ENCODE peak calls at places on chromosomes 3 and 15, in nine cellular contexts. T is lower lobe of right lung, U is hepatocyte, E is tibial artery, B is transverse colon, N is colonic mucosa, F is fibroblast of lung, M is esophagus squamous epithelium, K is heart left ventricle. O is an unnamed sample. For H3K36me3, the result is how much of the 10 kb centered on the place peaks cover.

GRCh38 chr3:40780341-40780800 is 255.6 kb downstream of the ZNF621 start:
- DNase-seq in N (peak), E (peak), U (peak), M (no peak), F (no peak), K (peak), T (peak), B (peak), O (no peak)

GRCh38 chr15:64683378-64683777 is 92.0 kb downstream of the RBPMS2 start:
- DNase-seq in U (no peak), E (no peak), B (no peak), N (no peak), T (no peak), F (no peak), K (no peak), M (no peak), O (no peak)

GRCh38 chr15:78325092-78325843 is 14.9 kb upstream of the CRABP1 start:
- DNase-seq in K (no peak), M (no peak), E (no peak), F (peak), N (no peak), U (peak), T (no peak), B (no peak), O (peak)

GRCh38 chr3:132872711-132873110 is 150.5 kb upstream of the NPHP3 start:
- DNase-seq in N (no peak), U (no peak), E (no peak), B (no peak), K (no peak), M (no peak), T (no peak), F (no peak), O (no peak)

GRCh38 chr3:64223809-64224570 is 1.3 kb downstream of the PRICKLE2 start:
- DNase-seq in E (no peak), U (no peak), M (no peak), N (no peak), T (no peak), B (no peak), K (no peak), F (peak), O (no peak)

GRCh38 chr3:194133661-194134230 is 2.2 kb upstream of the HES1 start:
- DNase-seq in N (peak), U (peak), K (peak), E (peak), B (peak), T (peak), F (peak), M (no peak), O (peak)

GRCh38 chr15:100667405-100668320 is 65.3 kb downstream of the ASB7 start:
- DNase-seq in B (peak), K (peak), E (no peak), T (no peak), F (peak), U (peak), M (no peak), N (no peak), O (peak)

GRCh38 chr15:67039349-67040075 is 25.9 kb upstream of the SMAD3 start:
- DNase-seq in B (no peak), N (no peak), T (no peak), E (peak), M (no peak), U (peak), K (no peak), F (no peak), O (peak)

GRCh38 chr3:159884661-159885402 is 103.8 kb upstream of the IL12A start:
- DNase-seq in F (no peak), B (no peak), E (no peak), N (no peak), K (no peak), T (no peak), U (peak), M (no peak), O (peak)

GRCh38 chr3:99967796-99968195 is 146.5 kb downstream of the FILIP1L start:
- DNase-seq in T (no peak), N (no peak), E (no peak), M (no peak), U (peak), F (peak), K (no peak), B (no peak), O (peak)

GRCh38 chr3:119401502-119402440 is 61.6 kb downstream of the TMEM39A start:
- DNase-seq in M (no peak), U (no peak), K (no peak), F (no peak), E (no peak), T (no peak), B (no peak), N (no peak), O (no peak)

GRCh38 chr15:39788108-39788507 is 5.5 kb upstream of the FSIP1 start:
- DNase-seq in K (no peak), F (peak), U (no peak), B (no peak), M (no peak), E (no peak), T (no peak), N (no peak), O (no peak)

GRCh38 chr3:196967412-196968232 is 1.0 kb downstream of the PIGZ start:
- DNase-seq in K (no peak), U (no peak), N (no peak), B (no peak), T (no peak), M (no peak), F (no peak), E (no peak), O (no peak)

GRCh38 chr15:91948001-91948608 is 94.6 kb downstream of the SLCO3A1 start:
- DNase-seq in K (peak), F (peak), U (no peak), T (no peak), B (no peak), N (peak), M (no peak), E (no peak), O (peak)

GRCh38 chr15:100914876-100915275 is 4.3 kb upstream of the LRRK1 start:
- DNase-seq in B (no peak), E (peak), T (no peak), N (no peak), U (no peak), F (no peak), K (no peak), M (no peak), O (peak)

GRCh38 chr3:141537866-141538265 is 51.0 kb downstream of the RASA2 start:
- DNase-seq in N (no peak), K (no peak), U (no peak), T (no peak), F (no peak), B (no peak), E (no peak), M (no peak), O (no peak)

GRCh38 chr3:115469649-115470048 is 153.7 kb upstream of the GAP43 start:
- DNase-seq in U (no peak), E (no peak), F (peak), T (no peak), M (no peak), K (no peak), B (no peak), N (no peak), O (no peak)

GRCh38 chr3:129343643-129344360 is 65.1 kb downstream of the HMCES start:
- DNase-seq in U (peak), T (peak), B (peak), K (peak), M (no peak), F (peak), E (no peak), N (peak), O (no peak)

GRCh38 chr3:144380832-144381231 is 409.2 kb downstream of the DIPK2A start:
- DNase-seq in E (no peak), U (no peak), N (no peak), M (no peak), F (no peak), T (no peak), K (no peak), B (no peak), O (peak)

GRCh38 chr15:89833966-89834365 is 19.3 kb upstream of the ANPEP start:
- DNase-seq in M (no peak), K (no peak), B (no peak), T (no peak), N (no peak), E (no peak), U (no peak), F (no peak), O (no peak)

GRCh38 chr15:25830844-25831443 is 32.2 kb downstream of the ATP10A start:
- DNase-seq in M (no peak), U (peak), B (peak), K (peak), E (peak), N (no peak), T (no peak), F (peak), O (peak)
- H3K4me3 ChIP-seq in M (no peak), U (no peak), B (no peak), K (no peak), E (peak), N (no peak), T (no peak), F (peak), O (no peak)

DNA sequence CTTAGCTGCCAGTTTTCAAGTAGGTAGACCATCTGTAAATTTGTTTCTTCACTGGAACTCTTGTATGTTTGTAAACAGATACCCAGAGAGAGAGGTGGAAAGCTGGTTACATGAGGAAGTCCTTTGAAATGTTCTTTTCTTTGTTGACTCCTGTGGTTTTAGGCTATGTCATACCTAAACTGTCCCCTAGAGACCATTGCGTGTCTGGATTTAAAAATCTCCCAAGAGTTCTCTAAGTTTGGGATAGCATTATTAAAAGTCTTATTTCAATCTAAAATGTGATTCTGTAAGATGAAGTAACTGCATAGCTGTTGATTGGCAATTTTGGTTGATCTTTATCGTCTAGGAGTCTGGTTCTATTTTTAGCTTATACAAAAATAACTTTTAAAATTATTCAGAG is 127.2 kb downstream of the GHSR start:
- DNase-seq in B (no peak), K (no peak), F (no peak), T (no peak), U (no peak), M (no peak), N (no peak), E (no peak), O (no peak)
- TF ChIP-seq CTCF in B (no peak), K (no peak), F (no peak), T (peak), U (no peak), M (no peak), N (no peak), E (peak), O (no peak)

DNA sequence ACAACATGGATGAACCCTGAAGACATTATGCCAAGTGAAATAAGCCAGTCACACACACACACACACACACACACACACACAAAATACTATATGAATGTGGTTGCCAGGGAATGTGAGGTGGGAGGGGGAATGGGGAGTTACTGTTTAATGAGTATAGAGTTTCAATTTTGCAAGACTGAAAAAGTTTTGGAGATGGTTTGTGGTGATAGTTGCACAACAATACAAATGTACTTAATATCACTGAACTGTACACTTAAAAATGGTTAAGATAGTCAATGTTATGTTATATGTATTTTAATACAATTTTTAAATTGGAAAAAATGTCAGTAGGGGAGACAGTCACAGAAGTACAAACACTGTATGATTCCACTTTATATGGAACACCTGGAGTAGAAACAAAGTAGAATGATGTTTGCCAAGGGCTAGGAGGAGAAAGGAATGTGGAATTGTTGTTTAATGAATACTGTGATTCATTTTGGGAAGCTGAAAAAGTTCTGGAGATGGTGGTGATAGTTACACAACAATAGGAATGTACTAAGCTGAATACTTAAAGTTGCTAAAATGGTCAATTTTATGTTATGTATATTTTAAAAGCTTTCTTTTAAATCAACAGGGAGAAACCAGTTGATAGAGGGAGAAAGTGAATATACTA is 76.6 kb downstream of the RPL39L start:
- DNase-seq in E (no peak), K (no peak), N (no peak), F (peak), T (no peak), U (no peak), M (no peak), B (no peak), O (peak)
- H3K36me3 ChIP-seq in E (under half), K (half or more), N (under half), F (under half), T (under half), U (under half), M (under half), B (under half), O (under half)

DNA sequence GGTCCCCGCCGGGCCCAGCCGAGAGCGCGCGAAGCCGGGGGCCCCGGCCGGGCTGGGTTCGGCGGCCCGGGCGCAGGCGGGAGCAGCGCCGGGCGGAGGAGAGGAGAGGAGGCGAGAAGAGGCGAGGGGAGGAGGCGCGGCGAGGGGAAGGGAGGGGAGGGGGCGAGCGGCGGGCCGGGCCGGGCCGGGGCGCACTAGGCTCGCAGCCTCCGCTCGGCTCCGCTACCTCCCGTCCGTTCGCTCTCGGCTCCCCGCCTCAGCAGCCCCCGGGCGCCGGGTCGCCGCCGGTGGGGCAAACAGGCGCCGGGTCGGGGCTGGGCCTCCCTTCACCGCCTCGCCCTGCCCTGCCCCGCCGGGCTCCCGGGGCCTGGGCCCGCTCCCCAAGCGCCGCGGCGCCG is 335 bp downstream of the INSYN1 start:
- DNase-seq in K (no peak), E (no peak), M (no peak), T (no peak), F (peak), U (peak), B (no peak), N (no peak), O (no peak)
- H3K4me3 ChIP-seq in K (peak), E (peak), M (peak), T (peak), F (no peak), U (peak), B (peak), N (peak), O (peak)

DNA sequence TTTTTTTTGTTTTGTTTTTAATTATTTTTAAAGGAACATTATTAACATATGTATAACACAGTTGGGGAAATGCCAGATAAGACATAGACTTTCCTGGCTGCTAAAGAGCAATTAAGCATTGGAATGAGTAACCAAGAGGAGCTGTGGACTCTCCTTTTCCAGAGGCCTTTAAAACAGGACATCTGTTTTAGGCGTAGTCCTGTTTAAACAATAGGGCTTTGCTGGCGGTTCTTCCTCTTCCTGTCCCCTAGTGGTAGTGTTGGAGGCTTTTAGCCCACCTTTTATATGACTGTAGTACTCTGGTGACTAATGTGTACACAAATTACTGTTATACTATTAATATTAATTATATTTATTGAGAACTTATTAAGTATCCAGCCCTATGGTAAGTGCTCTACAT is 81.9 kb downstream of the PPARG start:
- DNase-seq in N (peak), M (no peak), F (peak), K (no peak), U (peak), E (no peak), T (no peak), B (peak), O (peak)
- TF ChIP-seq CTCF in N (no peak), M (no peak), F (peak), K (peak), U (no peak), E (no peak), T (no peak), B (peak), O (no peak)